ENCODE peak calls at places on chromosomes 5 and 9, in six cellular contexts. J is astrocyte of the spinal cord, D is choroid plexus epithelial cell, G is heart left ventricle, C is endothelial cell of umbilical vein, S is AG04449. U is an unnamed sample.

GRCh38 chr9:89022071-89022721 is 30.9 kb downstream of the S1PR3 start:
- DNase-seq in J (peak; percentile 24), S (no peak), G (no peak), D (peak; percentile 93), C (no peak), U (no peak)

GRCh38 chr9:136848393-136849037 is 694 bp upstream of the PHPT1 start:
- DNase-seq in D (peak; percentile 54), J (no peak), C (no peak), S (no peak), G (no peak), U (peak; percentile 47)

GRCh38 chr9:92807757-92808725 is 43.4 kb upstream of the BICD2 start:
- DNase-seq in J (no peak), D (no peak), S (no peak), C (no peak), G (no peak), U (no peak)

GRCh38 chr9:6811436-6811835 is 53.7 kb downstream of the KDM4C start:
- DNase-seq in C (peak; percentile 87), G (no peak), J (no peak), S (no peak), D (peak; percentile 16), U (no peak)

GRCh38 chr9:125635888-125636287 is 71.1 kb downstream of the MAPKAP1 start:
- DNase-seq in C (no peak), G (no peak), J (no peak), D (no peak), S (no peak), U (no peak)

GRCh38 chr5:80195837-80196400 is 59.9 kb downstream of the SERINC5 start:
- DNase-seq in C (no peak), G (no peak), S (no peak), D (no peak), J (no peak), U (no peak)

GRCh38 chr5:102617857-102618187 is 119.0 kb upstream of the SLCO6A1 start:
- DNase-seq in S (no peak), C (no peak), J (no peak), G (no peak), D (no peak), U (no peak)

GRCh38 chr5:117889592-117889991 is 1098.8 kb downstream of the DTWD2 start:
- DNase-seq in D (peak; percentile 64), J (peak; percentile 18), S (peak; percentile 12), G (no peak), C (no peak), U (peak; percentile 30)

GRCh38 chr5:167489202-167489601 is 802.2 kb upstream of the WWC1 start:
- DNase-seq in J (peak; percentile 48), C (no peak), G (no peak), D (peak; percentile 12), S (no peak), U (peak; percentile 60)

GRCh38 chr5:132427285-132428146 is 58.0 kb downstream of the SLC22A5 start:
- DNase-seq in C (no peak), S (no peak), D (no peak), G (peak; percentile 24), J (no peak), U (peak; percentile 55)

GRCh38 chr9:82911997-82912396 is 150.9 kb downstream of the RASEF start:
- DNase-seq in J (no peak), C (no peak), G (no peak), D (no peak), S (no peak), U (no peak)

DNA sequence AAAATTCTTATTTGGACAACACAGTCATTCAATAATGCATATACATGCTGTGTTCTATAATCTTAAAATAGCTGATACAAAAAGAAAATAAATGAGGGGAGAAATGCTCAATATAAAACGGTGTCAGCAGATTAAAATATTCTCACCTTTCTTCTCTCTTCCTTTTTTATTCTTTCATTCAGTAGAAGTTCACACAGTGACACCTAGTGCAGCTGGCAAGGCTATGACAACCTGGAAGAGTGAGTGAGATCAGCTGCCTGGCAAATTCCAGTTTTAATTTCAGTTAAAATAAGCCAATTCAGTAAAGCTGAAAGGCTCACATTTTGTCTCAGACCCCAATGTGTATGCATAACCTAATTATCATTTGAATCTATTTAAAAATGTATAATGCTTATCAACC is 150.3 kb downstream of the RASEF start:
- DNase-seq in C (no peak), J (no peak), D (no peak), G (no peak), S (no peak), U (peak; percentile 9)
- TF ChIP-seq CTCF in C (no peak), J (peak; percentile 30), D (peak; percentile 20), G (no peak), S (no peak), U (no peak)

DNA sequence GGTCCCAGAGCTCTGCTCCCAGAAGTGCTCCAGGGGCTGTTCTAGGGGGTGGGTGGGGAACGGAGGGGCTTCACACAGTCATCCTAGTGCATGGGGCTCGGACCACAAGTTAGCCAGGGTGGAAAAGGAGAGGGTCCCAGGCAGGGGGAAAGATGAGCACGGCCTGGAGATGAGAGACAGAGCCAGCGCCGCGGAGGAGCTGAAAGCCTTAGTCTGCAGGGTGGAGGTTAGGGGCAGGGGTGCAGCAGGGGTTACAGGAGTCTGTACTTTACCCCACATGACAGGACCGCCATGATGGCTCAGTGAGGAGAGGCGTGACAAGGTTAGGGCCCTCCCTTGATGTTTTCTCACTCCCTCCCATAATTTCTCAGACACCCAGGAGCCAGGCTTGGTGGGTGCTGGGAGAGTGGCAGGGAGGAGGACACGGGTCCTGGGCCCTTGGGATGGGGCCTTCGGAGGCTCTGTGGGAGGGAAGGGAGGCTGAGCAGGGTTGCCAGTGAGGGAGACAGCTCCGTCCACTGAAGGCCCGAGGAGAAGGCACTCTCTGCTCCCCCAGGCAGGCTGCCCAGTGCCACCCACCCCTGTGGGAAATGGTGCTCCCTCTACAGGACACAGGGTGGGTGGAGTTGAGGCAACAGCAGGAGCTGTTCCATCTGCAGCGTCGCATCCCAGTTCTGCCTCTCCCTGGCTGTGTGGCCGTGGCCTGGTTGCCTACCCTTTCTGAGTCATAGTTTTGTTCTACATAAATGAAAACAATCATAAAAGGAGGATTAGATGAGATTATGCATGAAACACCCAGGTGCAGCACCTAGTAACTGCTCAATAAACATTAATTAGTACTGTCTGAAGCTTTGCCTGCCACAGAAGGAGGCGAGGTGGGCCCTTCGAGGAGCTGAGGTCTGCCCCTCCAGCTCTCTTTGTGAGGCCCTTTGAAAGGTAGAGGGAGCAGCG is 66.2 kb downstream of the NDST1 start:
- DNase-seq in G (no peak), S (no peak), C (no peak), J (no peak), D (peak; percentile 43), U (no peak)
- TF ChIP-seq CTCF in G (peak; percentile 9), S (peak; percentile 10), C (peak; percentile 6), J (peak; percentile 18), D (peak; percentile 42), U (no peak)

GRCh38 chr5:23466401-23466886 is 41.0 kb upstream of the PRDM9 start:
- DNase-seq in D (peak; percentile 73), J (peak; percentile 46), S (no peak), C (no peak), G (no peak), U (peak; percentile 97)

GRCh38 chr5:23473915-23474679 is 33.3 kb upstream of the PRDM9 start:
- DNase-seq in S (no peak), D (no peak), G (no peak), C (no peak), J (no peak), U (no peak)

DNA sequence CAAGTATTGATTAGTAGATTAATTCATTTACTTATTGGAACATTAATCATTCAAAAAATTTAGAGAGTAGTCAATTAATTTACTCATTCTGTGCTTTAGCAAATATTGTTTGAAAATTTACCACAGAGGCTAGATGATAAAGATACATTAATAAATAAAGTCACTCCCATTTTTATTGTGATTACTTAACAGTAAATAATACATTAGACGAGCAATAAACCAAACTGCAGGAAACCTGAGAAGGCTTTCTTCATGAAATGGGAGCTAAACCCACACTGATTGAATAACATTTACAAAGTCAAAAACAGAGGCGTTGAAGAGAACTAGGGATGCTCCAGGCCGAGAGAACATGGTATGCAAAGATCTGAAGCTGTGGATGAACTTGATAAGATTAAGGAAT is 38.8 kb upstream of the PRDM9 start:
- DNase-seq in D (no peak), C (no peak), J (no peak), G (no peak), S (no peak), U (no peak)
- TF ChIP-seq CTCF in D (no peak), C (no peak), J (no peak), G (no peak), S (no peak), U (no peak)

GRCh38 chr5:65624025-65624569 is at the start of gene TRIM23:
- DNase-seq in C (peak; percentile 95), J (peak; percentile 97), G (peak; percentile 93), D (peak; percentile 96), S (peak; percentile 58), U (peak; percentile 92)
- TF ChIP-seq CTCF in C (no peak), J (no peak), G (no peak), D (peak; percentile 23), S (no peak), U (no peak)

DNA sequence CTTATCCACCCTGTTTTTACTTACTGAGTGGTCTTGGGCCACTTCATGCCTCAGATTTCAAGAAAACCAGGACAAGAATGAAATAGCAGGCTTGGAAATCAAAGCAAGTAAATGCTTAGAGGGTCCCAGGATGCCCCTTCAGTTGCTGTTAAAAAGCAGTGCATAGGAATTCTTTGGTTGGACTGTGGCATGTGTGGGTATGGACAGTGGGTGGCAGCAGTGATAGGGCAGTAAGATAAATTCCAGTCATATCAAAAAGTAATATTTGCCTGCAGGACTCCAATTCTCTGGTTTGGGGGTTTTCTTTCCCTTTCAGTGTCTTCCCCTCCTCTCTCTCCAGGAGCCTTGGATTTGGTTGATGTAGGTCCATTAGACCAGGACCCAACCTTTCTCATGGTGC is 306.7 kb upstream of the CLINT1 start:
- DNase-seq in J (no peak), S (no peak), G (no peak), D (no peak), C (no peak), U (no peak)
- TF ChIP-seq CTCF in J (no peak), S (no peak), G (no peak), D (peak; percentile 26), C (no peak), U (peak; percentile 9)

DNA sequence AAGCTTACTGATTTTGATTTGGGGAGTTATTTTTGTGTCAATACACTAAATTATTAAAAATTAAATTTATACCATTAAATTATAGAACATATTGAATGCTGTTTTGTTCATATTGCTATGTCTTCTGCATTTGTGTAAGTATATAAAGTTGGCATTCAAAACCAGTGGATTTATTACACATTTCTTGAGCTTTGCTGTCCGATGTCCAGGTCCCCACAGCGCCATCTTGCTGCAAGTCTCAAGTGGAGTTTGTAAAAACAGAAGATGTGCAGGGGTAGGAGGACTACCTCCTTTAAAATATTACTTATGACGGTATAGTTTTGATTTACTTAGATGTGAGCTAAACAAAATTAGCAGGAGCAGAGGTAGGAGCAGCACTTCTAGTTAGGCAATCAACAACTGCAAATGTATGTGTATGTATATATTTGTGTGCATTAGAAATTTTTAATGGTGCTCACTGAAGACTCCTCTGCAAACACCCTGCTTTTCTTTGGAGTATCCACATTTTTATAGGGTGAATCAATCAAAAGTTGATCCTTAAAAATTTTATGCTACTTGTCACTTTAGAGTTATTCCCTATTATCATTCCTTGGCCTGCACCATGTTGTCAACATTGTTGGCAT is 37.4 kb downstream of the CPEB4 start:
- DNase-seq in G (peak; percentile 58), C (peak; percentile 70), D (peak; percentile 83), S (no peak), J (peak; percentile 57), U (peak; percentile 77)
- TF ChIP-seq CTCF in G (peak; percentile 70), C (peak; percentile 57), D (peak; percentile 84), S (peak; percentile 57), J (peak; percentile 69), U (peak; percentile 66)